ENCODE peak calls at places on chromosomes 11 and 22, in nine cellular contexts. One of them, this sample, is unnamed.

GRCh38 chr11:1667906-1668305 is 29.1 kb upstream of the KRTAP5-6 start:
- DNase-seq in tibial nerve: no peak
- DNase-seq in transverse colon: no peak
- DNase-seq in fibroblast of mammary gland: no peak
- DNase-seq in epithelial cell of esophagus: no peak
- DNase-seq in HFF-Myc: no peak
- DNase-seq in AG10803: no peak
- DNase-seq in endodermal cell: no peak
- DNase-seq in left ventricle myocardium inferior: no peak
- DNase-seq in this sample: no peak

GRCh38 chr11:92929168-92930053 is 40.0 kb upstream of the MTNR1B start:
- DNase-seq in tibial nerve: no peak
- DNase-seq in transverse colon: no peak
- DNase-seq in fibroblast of mammary gland: peak; percentile 9
- DNase-seq in epithelial cell of esophagus: peak; percentile 61
- DNase-seq in HFF-Myc: no peak
- DNase-seq in AG10803: peak; percentile 9
- DNase-seq in endodermal cell: no peak
- DNase-seq in left ventricle myocardium inferior: no peak
- DNase-seq in this sample: no peak

GRCh38 chr11:74269161-74269809 is 42.2 kb downstream of the P4HA3 start:
- DNase-seq in tibial nerve: no peak
- DNase-seq in transverse colon: no peak
- DNase-seq in fibroblast of mammary gland: peak; percentile 50
- DNase-seq in epithelial cell of esophagus: peak; percentile 21
- DNase-seq in HFF-Myc: no peak
- DNase-seq in AG10803: peak; percentile 50
- DNase-seq in endodermal cell: peak; percentile 20
- DNase-seq in left ventricle myocardium inferior: no peak
- DNase-seq in this sample: no peak

GRCh38 chr11:108580043-108580442 is 13.5 kb downstream of the EXPH5 start:
- DNase-seq in tibial nerve: no peak
- DNase-seq in transverse colon: no peak
- DNase-seq in fibroblast of mammary gland: no peak
- DNase-seq in epithelial cell of esophagus: no peak
- DNase-seq in HFF-Myc: no peak
- DNase-seq in AG10803: no peak
- DNase-seq in endodermal cell: no peak
- DNase-seq in left ventricle myocardium inferior: no peak
- DNase-seq in this sample: no peak

GRCh38 chr22:23897320-23897719 is 3.1 kb downstream of the MIF start:
- DNase-seq in tibial nerve: no peak
- DNase-seq in transverse colon: no peak
- DNase-seq in fibroblast of mammary gland: no peak
- DNase-seq in epithelial cell of esophagus: no peak
- DNase-seq in HFF-Myc: no peak
- DNase-seq in AG10803: no peak
- DNase-seq in endodermal cell: no peak
- DNase-seq in left ventricle myocardium inferior: no peak
- DNase-seq in this sample: no peak

GRCh38 chr22:18110194-18110943 is at the start of gene TUBA8:
- DNase-seq in tibial nerve: no peak
- DNase-seq in transverse colon: peak; percentile 25
- DNase-seq in fibroblast of mammary gland: no peak
- DNase-seq in epithelial cell of esophagus: peak; percentile 40
- DNase-seq in HFF-Myc: no peak
- DNase-seq in AG10803: peak; percentile 19
- DNase-seq in endodermal cell: peak; percentile 81
- DNase-seq in left ventricle myocardium inferior: peak; percentile 65
- DNase-seq in this sample: no peak

GRCh38 chr22:23225724-23226496 is 45.6 kb downstream of the BCR start:
- DNase-seq in tibial nerve: no peak
- DNase-seq in transverse colon: peak; percentile 77
- DNase-seq in fibroblast of mammary gland: peak; percentile 80
- DNase-seq in epithelial cell of esophagus: peak; percentile 85
- DNase-seq in HFF-Myc: no peak
- DNase-seq in AG10803: peak; percentile 61
- DNase-seq in endodermal cell: no peak
- DNase-seq in left ventricle myocardium inferior: peak; percentile 62
- DNase-seq in this sample: no peak

GRCh38 chr11:72782081-72782920 is 11.5 kb downstream of the STARD10 start:
- DNase-seq in tibial nerve: no peak
- DNase-seq in transverse colon: peak; percentile 74
- DNase-seq in fibroblast of mammary gland: no peak
- DNase-seq in epithelial cell of esophagus: peak; percentile 40
- DNase-seq in HFF-Myc: no peak
- DNase-seq in AG10803: no peak
- DNase-seq in endodermal cell: peak; percentile 86
- DNase-seq in left ventricle myocardium inferior: no peak
- DNase-seq in this sample: no peak

GRCh38 chr11:29159552-29160465 is 857.0 kb downstream of the KCNA4 start:
- DNase-seq in tibial nerve: no peak
- DNase-seq in transverse colon: peak; percentile 31
- DNase-seq in fibroblast of mammary gland: peak; percentile 52
- DNase-seq in epithelial cell of esophagus: peak; percentile 72
- DNase-seq in HFF-Myc: peak; percentile 35
- DNase-seq in AG10803: peak; percentile 73
- DNase-seq in endodermal cell: peak; percentile 84
- DNase-seq in left ventricle myocardium inferior: no peak
- DNase-seq in this sample: no peak

GRCh38 chr11:82859746-82860145 is 40.5 kb downstream of the PRCP start:
- DNase-seq in tibial nerve: no peak
- DNase-seq in transverse colon: no peak
- DNase-seq in fibroblast of mammary gland: peak; percentile 12
- DNase-seq in epithelial cell of esophagus: no peak
- DNase-seq in HFF-Myc: no peak
- DNase-seq in AG10803: peak; percentile 31
- DNase-seq in endodermal cell: no peak
- DNase-seq in left ventricle myocardium inferior: no peak
- DNase-seq in this sample: no peak

GRCh38 chr11:31795706-31796522 is 15.2 kb downstream of the PAX6 start:
- DNase-seq in tibial nerve: no peak
- DNase-seq in transverse colon: no peak
- DNase-seq in fibroblast of mammary gland: no peak
- DNase-seq in epithelial cell of esophagus: no peak
- DNase-seq in HFF-Myc: no peak
- DNase-seq in AG10803: no peak
- DNase-seq in endodermal cell: no peak
- DNase-seq in left ventricle myocardium inferior: no peak
- DNase-seq in this sample: no peak

GRCh38 chr11:69367211-69367964 is 73.4 kb downstream of the MYEOV start:
- DNase-seq in tibial nerve: no peak
- DNase-seq in transverse colon: no peak
- DNase-seq in fibroblast of mammary gland: peak; percentile 33
- DNase-seq in epithelial cell of esophagus: peak; percentile 59
- DNase-seq in HFF-Myc: no peak
- DNase-seq in AG10803: no peak
- DNase-seq in endodermal cell: peak; percentile 13
- DNase-seq in left ventricle myocardium inferior: no peak
- DNase-seq in this sample: no peak

GRCh38 chr11:106585061-106585460 is 433.2 kb downstream of the GUCY1A2 start:
- DNase-seq in tibial nerve: no peak
- DNase-seq in transverse colon: no peak
- DNase-seq in fibroblast of mammary gland: peak; percentile 59
- DNase-seq in epithelial cell of esophagus: peak; percentile 61
- DNase-seq in HFF-Myc: peak; percentile 4
- DNase-seq in AG10803: peak; percentile 54
- DNase-seq in endodermal cell: peak; percentile 69
- DNase-seq in left ventricle myocardium inferior: no peak
- DNase-seq in this sample: no peak

GRCh38 chr11:69588270-69588669 is 52.7 kb upstream of the CCND1 start:
- DNase-seq in tibial nerve: no peak
- DNase-seq in transverse colon: no peak
- DNase-seq in fibroblast of mammary gland: peak; percentile 96
- DNase-seq in epithelial cell of esophagus: peak; percentile 75
- DNase-seq in HFF-Myc: peak; percentile 50
- DNase-seq in AG10803: peak; percentile 88
- DNase-seq in endodermal cell: no peak
- DNase-seq in left ventricle myocardium inferior: no peak
- DNase-seq in this sample: peak; percentile 22

GRCh38 chr22:29567338-29567737 is 13.6 kb downstream of the NIPSNAP1 start:
- DNase-seq in tibial nerve: no peak
- DNase-seq in transverse colon: no peak
- DNase-seq in fibroblast of mammary gland: no peak
- DNase-seq in epithelial cell of esophagus: no peak
- DNase-seq in HFF-Myc: no peak
- DNase-seq in AG10803: no peak
- DNase-seq in endodermal cell: no peak
- DNase-seq in left ventricle myocardium inferior: no peak
- DNase-seq in this sample: no peak
- TF ChIP-seq CTCF in tibial nerve: no peak
- TF ChIP-seq CTCF in transverse colon: no peak
- TF ChIP-seq CTCF in fibroblast of mammary gland: no peak
- TF ChIP-seq CTCF in epithelial cell of esophagus: no peak
- TF ChIP-seq CTCF in HFF-Myc: no peak
- TF ChIP-seq CTCF in AG10803: no peak
- TF ChIP-seq CTCF in endodermal cell: no peak
- TF ChIP-seq CTCF in left ventricle myocardium inferior: no peak
- TF ChIP-seq CTCF in this sample: no peak

GRCh38 chr11:102431404-102431803 is 21.2 kb downstream of the TMEM123 start:
- DNase-seq in tibial nerve: no peak
- DNase-seq in transverse colon: no peak
- DNase-seq in fibroblast of mammary gland: no peak
- DNase-seq in epithelial cell of esophagus: no peak
- DNase-seq in HFF-Myc: no peak
- DNase-seq in AG10803: no peak
- DNase-seq in endodermal cell: no peak
- DNase-seq in left ventricle myocardium inferior: no peak
- DNase-seq in this sample: no peak

GRCh38 chr11:102427068-102427467 is 25.5 kb downstream of the TMEM123 start:
- DNase-seq in tibial nerve: no peak
- DNase-seq in transverse colon: no peak
- DNase-seq in fibroblast of mammary gland: no peak
- DNase-seq in epithelial cell of esophagus: no peak
- DNase-seq in HFF-Myc: no peak
- DNase-seq in AG10803: no peak
- DNase-seq in endodermal cell: no peak
- DNase-seq in left ventricle myocardium inferior: no peak
- DNase-seq in this sample: no peak

GRCh38 chr11:102429691-102430090 is 22.9 kb downstream of the TMEM123 start:
- DNase-seq in tibial nerve: no peak
- DNase-seq in transverse colon: no peak
- DNase-seq in fibroblast of mammary gland: no peak
- DNase-seq in epithelial cell of esophagus: no peak
- DNase-seq in HFF-Myc: no peak
- DNase-seq in AG10803: no peak
- DNase-seq in endodermal cell: no peak
- DNase-seq in left ventricle myocardium inferior: no peak
- DNase-seq in this sample: no peak

GRCh38 chr11:102428696-102429095 is 23.9 kb downstream of the TMEM123 start:
- DNase-seq in tibial nerve: no peak
- DNase-seq in transverse colon: no peak
- DNase-seq in fibroblast of mammary gland: no peak
- DNase-seq in epithelial cell of esophagus: no peak
- DNase-seq in HFF-Myc: no peak
- DNase-seq in AG10803: no peak
- DNase-seq in endodermal cell: no peak
- DNase-seq in left ventricle myocardium inferior: no peak
- DNase-seq in this sample: no peak

GRCh38 chr11:102430158-102430836 is 22.3 kb downstream of the TMEM123 start:
- DNase-seq in tibial nerve: no peak
- DNase-seq in transverse colon: no peak
- DNase-seq in fibroblast of mammary gland: peak; percentile 44
- DNase-seq in epithelial cell of esophagus: peak; percentile 22
- DNase-seq in HFF-Myc: no peak
- DNase-seq in AG10803: peak; percentile 38
- DNase-seq in endodermal cell: no peak
- DNase-seq in left ventricle myocardium inferior: no peak
- DNase-seq in this sample: no peak
- H3K4me3 ChIP-seq in tibial nerve: no peak overlapping the region
- H3K4me3 ChIP-seq in transverse colon: no peak overlapping the region
- H3K4me3 ChIP-seq in fibroblast of mammary gland: no peak overlapping the region
- H3K4me3 ChIP-seq in epithelial cell of esophagus: no peak overlapping the region
- H3K4me3 ChIP-seq in HFF-Myc: no peak overlapping the region
- H3K4me3 ChIP-seq in AG10803: no peak overlapping the region
- H3K4me3 ChIP-seq in endodermal cell: no peak overlapping the region
- H3K4me3 ChIP-seq in left ventricle myocardium inferior: no peak overlapping the region
- H3K4me3 ChIP-seq in this sample: no peak overlapping the region

DNA sequence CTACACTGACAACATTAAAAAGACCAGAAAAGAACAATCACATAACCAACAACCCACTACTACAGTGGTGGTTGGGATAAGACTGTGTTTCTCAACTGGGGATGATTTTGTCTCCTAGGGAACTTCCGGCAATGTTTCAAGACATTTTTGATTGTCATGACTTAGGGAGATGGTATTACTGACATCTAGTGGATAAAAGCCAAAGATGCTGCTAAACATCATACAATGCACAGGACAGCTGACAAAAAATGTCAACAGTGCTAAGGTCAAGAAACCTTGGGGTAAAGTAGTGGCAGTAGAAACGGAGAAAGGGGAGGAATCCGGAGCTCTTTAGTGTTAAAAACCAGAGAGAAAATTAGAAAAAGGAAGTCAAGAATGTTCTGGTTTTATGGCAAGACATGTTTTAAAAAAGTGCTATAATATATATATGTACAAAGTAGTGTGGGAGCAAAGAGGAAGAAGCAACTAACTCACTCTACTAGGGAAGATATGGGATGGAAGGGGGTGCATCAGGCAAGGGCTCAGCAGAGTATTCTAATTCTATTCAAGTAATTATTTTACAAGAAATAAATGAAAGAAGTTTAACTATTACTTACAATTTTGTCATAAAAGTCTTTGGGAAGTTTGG is 37.2 kb downstream of the CKAP5 start:
- DNase-seq in tibial nerve: no peak
- DNase-seq in transverse colon: no peak
- DNase-seq in fibroblast of mammary gland: peak; percentile 31
- DNase-seq in epithelial cell of esophagus: peak; percentile 50
- DNase-seq in HFF-Myc: no peak
- DNase-seq in AG10803: peak; percentile 41
- DNase-seq in endodermal cell: no peak
- DNase-seq in left ventricle myocardium inferior: no peak
- DNase-seq in this sample: no peak
- TF ChIP-seq CTCF in tibial nerve: no peak
- TF ChIP-seq CTCF in transverse colon: no peak
- TF ChIP-seq CTCF in fibroblast of mammary gland: peak; percentile 23
- TF ChIP-seq CTCF in epithelial cell of esophagus: peak; percentile 50
- TF ChIP-seq CTCF in HFF-Myc: peak; percentile 5
- TF ChIP-seq CTCF in AG10803: peak; percentile 20
- TF ChIP-seq CTCF in endodermal cell: peak; percentile 55
- TF ChIP-seq CTCF in left ventricle myocardium inferior: peak; percentile 36
- TF ChIP-seq CTCF in this sample: peak; percentile 57

DNA sequence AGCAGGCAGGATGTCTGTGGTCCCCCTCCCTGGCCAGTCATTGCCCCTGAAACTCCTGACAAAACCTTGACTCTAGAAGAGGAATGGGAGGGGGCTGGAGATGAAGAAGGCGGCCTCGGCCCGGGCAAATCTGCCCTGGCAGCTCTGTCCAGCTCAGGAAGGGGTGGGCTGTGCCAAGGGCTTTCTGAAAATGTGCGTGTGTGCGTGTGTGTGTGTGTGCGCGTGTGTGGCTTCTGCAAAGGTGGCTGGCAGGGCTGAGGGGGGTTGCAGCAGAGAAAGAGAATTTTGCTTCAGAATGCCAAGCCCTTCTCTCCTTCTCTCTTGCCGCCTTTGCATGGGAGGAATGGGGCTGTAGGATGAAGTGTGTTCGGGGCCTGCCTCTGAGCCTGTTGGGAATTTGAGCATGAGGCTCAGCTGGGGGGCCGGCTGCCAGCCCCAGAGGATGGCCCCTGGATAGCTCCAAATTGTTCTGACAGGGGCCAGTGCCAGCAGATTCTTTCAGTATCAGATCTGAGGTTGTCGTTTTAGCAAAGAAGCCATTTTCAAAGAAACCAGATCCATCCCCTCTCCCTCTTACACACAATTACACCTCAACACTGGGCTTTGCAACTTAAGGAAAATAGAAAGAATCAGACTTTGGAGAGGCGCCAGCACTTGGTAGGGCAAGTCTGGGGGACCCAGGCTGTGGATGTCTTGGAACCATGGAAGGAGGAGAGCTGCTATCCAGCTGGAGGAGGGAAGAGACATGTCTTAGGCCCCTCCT is 3.5 kb downstream of the TIMP3 start:
- DNase-seq in tibial nerve: no peak
- DNase-seq in transverse colon: no peak
- DNase-seq in fibroblast of mammary gland: no peak
- DNase-seq in epithelial cell of esophagus: no peak
- DNase-seq in HFF-Myc: no peak
- DNase-seq in AG10803: no peak
- DNase-seq in endodermal cell: no peak
- DNase-seq in left ventricle myocardium inferior: no peak
- DNase-seq in this sample: no peak
- H3K4me3 ChIP-seq in tibial nerve: peak overlapping the region; percentile 93
- H3K4me3 ChIP-seq in transverse colon: peak overlapping the region; percentile 62
- H3K4me3 ChIP-seq in fibroblast of mammary gland: peak overlapping the region; percentile 11
- H3K4me3 ChIP-seq in epithelial cell of esophagus: no peak overlapping the region
- H3K4me3 ChIP-seq in HFF-Myc: peak overlapping the region; percentile 95
- H3K4me3 ChIP-seq in AG10803: peak overlapping the region; percentile 94
- H3K4me3 ChIP-seq in endodermal cell: no peak overlapping the region
- H3K4me3 ChIP-seq in left ventricle myocardium inferior: peak overlapping the region; percentile 100
- H3K4me3 ChIP-seq in this sample: no peak overlapping the region